ENCODE peak calls at places on chromosomes 3 and 15, in six cellular contexts. One of them, this sample, is unnamed.

GRCh38 chr3:144128117-144128892 is 156.7 kb downstream of the DIPK2A start:
- DNase-seq in heart left ventricle: no peak
- DNase-seq in foreskin fibroblast: no peak
- DNase-seq in GM20000: peak
- DNase-seq in MCF 10A: peak
- DNase-seq in OCI-LY7: no peak
- DNase-seq in this sample: no peak

GRCh38 chr3:57815034-57815433 is 58.9 kb downstream of the SLMAP start:
- DNase-seq in heart left ventricle: no peak
- DNase-seq in foreskin fibroblast: no peak
- DNase-seq in OCI-LY7: peak
- DNase-seq in GM20000: no peak
- DNase-seq in MCF 10A: no peak
- DNase-seq in this sample: no peak

GRCh38 chr3:5227812-5228211 is 40.3 kb downstream of the EDEM1 start:
- DNase-seq in GM20000: no peak
- DNase-seq in OCI-LY7: no peak
- DNase-seq in MCF 10A: peak
- DNase-seq in heart left ventricle: no peak
- DNase-seq in foreskin fibroblast: no peak
- DNase-seq in this sample: no peak

GRCh38 chr15:84638103-84638502 is 16.0 kb downstream of the WDR73 start:
- DNase-seq in OCI-LY7: peak
- DNase-seq in MCF 10A: peak
- DNase-seq in GM20000: peak
- DNase-seq in foreskin fibroblast: no peak
- DNase-seq in heart left ventricle: no peak
- DNase-seq in this sample: no peak

GRCh38 chr15:99703603-99704443 is 29.4 kb downstream of the LYSMD4 start:
- DNase-seq in foreskin fibroblast: peak
- DNase-seq in OCI-LY7: peak
- DNase-seq in heart left ventricle: peak
- DNase-seq in MCF 10A: peak
- DNase-seq in GM20000: peak
- DNase-seq in this sample: peak

GRCh38 chr3:162994165-162994564 is 1497.6 kb downstream of the OTOL1 start:
- DNase-seq in GM20000: no peak
- DNase-seq in heart left ventricle: no peak
- DNase-seq in MCF 10A: no peak
- DNase-seq in OCI-LY7: no peak
- DNase-seq in foreskin fibroblast: no peak
- DNase-seq in this sample: no peak

GRCh38 chr3:121895121-121895520 is 920 bp downstream of the SLC15A2 start:
- DNase-seq in foreskin fibroblast: no peak
- DNase-seq in MCF 10A: peak
- DNase-seq in OCI-LY7: no peak
- DNase-seq in GM20000: no peak
- DNase-seq in heart left ventricle: no peak
- DNase-seq in this sample: no peak

GRCh38 chr3:72080101-72080500 is 295.2 kb upstream of the PROK2 start:
- DNase-seq in MCF 10A: no peak
- DNase-seq in heart left ventricle: no peak
- DNase-seq in OCI-LY7: no peak
- DNase-seq in GM20000: no peak
- DNase-seq in foreskin fibroblast: no peak
- DNase-seq in this sample: no peak

GRCh38 chr3:40333416-40333815 is 23.9 kb downstream of the EIF1B start:
- DNase-seq in heart left ventricle: peak
- DNase-seq in OCI-LY7: no peak
- DNase-seq in GM20000: no peak
- DNase-seq in foreskin fibroblast: no peak
- DNase-seq in MCF 10A: peak
- DNase-seq in this sample: peak

GRCh38 chr3:106117490-106117858 is 248.7 kb upstream of the CBLB start:
- DNase-seq in heart left ventricle: no peak
- DNase-seq in foreskin fibroblast: no peak
- DNase-seq in MCF 10A: no peak
- DNase-seq in OCI-LY7: no peak
- DNase-seq in GM20000: no peak
- DNase-seq in this sample: no peak

GRCh38 chr15:25169318-25169717 is 214.5 kb downstream of the SNRPN start:
- DNase-seq in OCI-LY7: no peak
- DNase-seq in MCF 10A: no peak
- DNase-seq in heart left ventricle: no peak
- DNase-seq in GM20000: no peak
- DNase-seq in foreskin fibroblast: no peak
- DNase-seq in this sample: no peak

GRCh38 chr3:120770891-120771290 is 28.3 kb downstream of the GTF2E1 start:
- DNase-seq in foreskin fibroblast: no peak
- DNase-seq in GM20000: no peak
- DNase-seq in MCF 10A: no peak
- DNase-seq in heart left ventricle: no peak
- DNase-seq in OCI-LY7: no peak
- DNase-seq in this sample: no peak

GRCh38 chr3:45618081-45618509 is 23.5 kb downstream of the LIMD1 start:
- DNase-seq in OCI-LY7: no peak
- DNase-seq in MCF 10A: no peak
- DNase-seq in heart left ventricle: no peak
- DNase-seq in foreskin fibroblast: no peak
- DNase-seq in GM20000: no peak
- DNase-seq in this sample: peak

GRCh38 chr3:171204942-171205341 is 178.4 kb upstream of the SLC2A2 start:
- DNase-seq in foreskin fibroblast: no peak
- DNase-seq in GM20000: no peak
- DNase-seq in MCF 10A: no peak
- DNase-seq in heart left ventricle: no peak
- DNase-seq in OCI-LY7: no peak
- DNase-seq in this sample: no peak

GRCh38 chr15:71128939-71129562 is 13.8 kb downstream of the THSD4 start:
- DNase-seq in MCF 10A: no peak
- DNase-seq in foreskin fibroblast: no peak
- DNase-seq in GM20000: no peak
- DNase-seq in heart left ventricle: no peak
- DNase-seq in OCI-LY7: no peak
- DNase-seq in this sample: no peak

GRCh38 chr3:49554639-49555265 is 475 bp downstream of the BSN start:
- DNase-seq in MCF 10A: no peak
- DNase-seq in foreskin fibroblast: peak
- DNase-seq in heart left ventricle: peak
- DNase-seq in OCI-LY7: peak
- DNase-seq in GM20000: no peak
- DNase-seq in this sample: peak

GRCh38 chr15:95742836-95743235 is 587.7 kb upstream of the NR2F2 start:
- DNase-seq in foreskin fibroblast: no peak
- DNase-seq in MCF 10A: peak
- DNase-seq in OCI-LY7: no peak
- DNase-seq in GM20000: no peak
- DNase-seq in heart left ventricle: no peak
- DNase-seq in this sample: no peak

GRCh38 chr3:133944641-133945441 is 49.2 kb upstream of the RAB6B start:
- DNase-seq in OCI-LY7: no peak
- DNase-seq in GM20000: no peak
- DNase-seq in heart left ventricle: no peak
- DNase-seq in MCF 10A: peak
- DNase-seq in foreskin fibroblast: peak
- DNase-seq in this sample: no peak

DNA sequence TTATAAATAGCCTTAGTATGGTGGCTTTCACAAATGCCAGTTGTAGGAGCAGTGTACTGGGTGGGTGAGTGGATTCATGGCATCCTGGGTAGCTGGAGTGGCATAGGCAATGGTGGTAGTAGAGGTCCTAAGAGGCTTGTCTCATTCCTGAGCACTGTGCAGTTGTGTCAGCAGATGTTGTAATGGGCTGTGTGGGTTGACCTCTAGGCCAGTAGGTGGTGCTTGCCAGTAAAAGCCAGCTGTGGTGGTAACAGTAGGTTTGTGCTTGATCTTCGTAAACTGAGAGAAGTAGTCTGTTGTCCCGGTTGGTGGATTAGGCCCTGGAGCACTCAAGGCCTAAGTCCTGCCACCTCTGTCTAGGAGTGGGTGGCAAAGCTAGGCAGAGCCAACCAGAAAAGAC is 149.7 kb upstream of the SUCLG2 start:
- DNase-seq in OCI-LY7: no peak
- DNase-seq in foreskin fibroblast: peak
- DNase-seq in heart left ventricle: no peak
- DNase-seq in GM20000: no peak
- DNase-seq in MCF 10A: peak
- DNase-seq in this sample: no peak
- TF ChIP-seq CTCF in OCI-LY7: no peak
- TF ChIP-seq CTCF in foreskin fibroblast: no peak
- TF ChIP-seq CTCF in heart left ventricle: no peak
- TF ChIP-seq CTCF in GM20000: no peak
- TF ChIP-seq CTCF in MCF 10A: no peak
- TF ChIP-seq CTCF in this sample: no peak

DNA sequence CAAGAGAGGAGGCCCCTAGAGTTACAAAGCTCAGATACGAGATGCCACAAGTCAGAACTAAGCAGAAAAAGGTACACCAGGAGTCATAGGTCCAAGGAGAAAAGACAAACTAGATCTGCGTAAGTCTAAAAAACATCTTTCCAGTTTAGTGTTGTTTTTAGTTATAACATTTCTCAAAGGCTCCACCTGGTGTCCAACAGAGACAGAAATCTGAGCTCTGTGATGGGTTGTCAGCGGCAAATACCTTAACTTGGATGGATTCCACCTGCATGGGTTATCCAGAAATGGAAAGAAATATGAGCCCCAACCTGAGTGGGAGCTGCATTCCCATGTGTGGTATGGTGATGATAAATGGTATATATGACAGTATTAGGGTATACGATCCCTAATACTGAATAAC is 238.6 kb upstream of the CHRM5 start:
- DNase-seq in OCI-LY7: peak
- DNase-seq in MCF 10A: peak
- DNase-seq in GM20000: no peak
- DNase-seq in heart left ventricle: no peak
- DNase-seq in foreskin fibroblast: no peak
- DNase-seq in this sample: no peak
- TF ChIP-seq CTCF in OCI-LY7: peak
- TF ChIP-seq CTCF in MCF 10A: peak
- TF ChIP-seq CTCF in GM20000: no peak
- TF ChIP-seq CTCF in heart left ventricle: no peak
- TF ChIP-seq CTCF in foreskin fibroblast: no peak
- TF ChIP-seq CTCF in this sample: no peak

DNA sequence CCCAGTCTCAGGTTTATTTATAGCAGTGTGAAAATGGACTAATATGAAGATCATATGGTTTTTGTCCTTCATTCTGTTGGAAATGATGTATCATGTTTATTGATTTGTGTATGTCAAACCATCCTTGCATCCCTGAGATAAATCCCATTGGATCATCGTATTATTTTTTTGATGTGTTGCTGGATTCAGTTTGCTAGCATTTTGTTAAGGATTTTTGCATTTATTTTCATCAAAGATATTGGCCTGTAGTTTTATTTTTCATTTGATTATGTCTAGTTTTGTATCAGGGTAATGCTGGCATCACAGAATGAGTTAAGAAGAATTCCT is 34.3 kb downstream of the FAIM start:
- DNase-seq in foreskin fibroblast: no peak
- DNase-seq in OCI-LY7: no peak
- DNase-seq in heart left ventricle: no peak
- DNase-seq in MCF 10A: no peak
- DNase-seq in GM20000: no peak
- DNase-seq in this sample: no peak
- TF ChIP-seq CTCF in foreskin fibroblast: no peak
- TF ChIP-seq CTCF in OCI-LY7: no peak
- TF ChIP-seq CTCF in heart left ventricle: no peak
- TF ChIP-seq CTCF in MCF 10A: no peak
- TF ChIP-seq CTCF in GM20000: no peak
- TF ChIP-seq CTCF in this sample: no peak

GRCh38 chr3:137692803-137693431 is 71.2 kb upstream of the SOX14 start:
- DNase-seq in MCF 10A: peak
- DNase-seq in OCI-LY7: peak
- DNase-seq in foreskin fibroblast: no peak
- DNase-seq in GM20000: peak
- DNase-seq in heart left ventricle: no peak
- DNase-seq in this sample: no peak
- TF ChIP-seq CTCF in MCF 10A: peak
- TF ChIP-seq CTCF in OCI-LY7: peak
- TF ChIP-seq CTCF in foreskin fibroblast: no peak
- TF ChIP-seq CTCF in GM20000: no peak
- TF ChIP-seq CTCF in heart left ventricle: peak
- TF ChIP-seq CTCF in this sample: peak

DNA sequence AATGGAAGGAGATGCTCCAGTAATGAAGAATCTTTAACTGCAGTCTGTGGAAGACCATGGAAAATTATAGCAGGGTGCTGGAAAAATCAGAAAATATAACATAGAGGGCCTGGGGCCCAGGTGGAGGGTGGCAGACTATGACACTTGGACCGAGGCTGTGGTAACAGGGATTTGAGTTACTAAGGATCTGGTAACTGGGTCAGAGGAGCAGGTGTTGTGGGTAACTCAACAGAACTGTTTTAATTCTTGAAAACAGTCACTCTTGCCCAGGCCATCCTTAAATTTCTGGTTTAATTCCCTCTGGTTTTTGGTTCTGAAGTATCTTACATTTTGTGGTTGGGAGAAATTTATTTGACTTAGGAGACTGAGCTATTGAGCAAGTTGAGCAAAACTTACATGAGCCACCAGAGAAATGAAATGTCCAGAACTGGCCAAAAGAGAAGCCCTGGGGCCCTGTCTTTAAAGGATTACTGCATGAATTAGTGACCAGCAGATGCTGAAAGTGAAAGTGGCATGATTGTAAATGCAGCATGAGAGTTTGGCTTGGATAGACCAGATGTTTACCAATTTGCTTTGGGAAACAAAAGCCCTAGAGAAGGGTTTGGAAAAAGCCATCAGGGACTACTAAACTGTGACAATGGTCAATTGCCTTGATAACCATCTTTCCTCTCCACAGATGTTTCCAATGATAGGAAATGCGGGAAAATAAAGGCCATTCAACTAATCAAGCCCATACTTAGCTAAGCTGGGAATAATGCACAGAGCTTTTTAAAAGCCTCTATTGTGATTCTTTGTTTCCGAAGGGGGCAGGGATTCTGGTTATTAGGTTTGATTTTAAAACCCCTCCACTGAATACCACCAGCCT is 374.9 kb upstream of the TGFBR2 start:
- DNase-seq in heart left ventricle: peak
- DNase-seq in foreskin fibroblast: peak
- DNase-seq in OCI-LY7: no peak
- DNase-seq in MCF 10A: peak
- DNase-seq in GM20000: no peak
- DNase-seq in this sample: peak
- TF ChIP-seq CTCF in heart left ventricle: no peak
- TF ChIP-seq CTCF in foreskin fibroblast: no peak
- TF ChIP-seq CTCF in OCI-LY7: no peak
- TF ChIP-seq CTCF in MCF 10A: no peak
- TF ChIP-seq CTCF in GM20000: no peak
- TF ChIP-seq CTCF in this sample: no peak